ENCODE peak calls at places on chromosomes 12 and 14, in eight cellular contexts. G, R, J, F, A, P, S and N are unnamed samples.

GRCh38 chr12:39331539-39332261 is 111.2 kb downstream of the KIF21A start:
- DNase-seq in G (no peak), R (no peak), J (no peak), F (no peak), A (no peak), P (no peak), S (no peak), N (no peak)

GRCh38 chr14:91614187-91614586 is 104.1 kb upstream of the PPP4R3A start:
- DNase-seq in G (no peak), R (no peak), J (no peak), F (no peak), A (no peak), P (no peak), S (no peak), N (no peak)

GRCh38 chr12:122368361-122369073 is 54.0 kb downstream of the CLIP1 start:
- DNase-seq in G (no peak), R (no peak), J (peak; percentile 75), F (no peak), A (no peak), P (no peak), S (no peak), N (peak; percentile 27)

GRCh38 chr12:121778567-121779421 is 14.7 kb downstream of the RHOF start:
- DNase-seq in G (no peak), R (no peak), J (no peak), F (no peak), A (no peak), P (no peak), S (no peak), N (no peak)

GRCh38 chr14:100332797-100333196 is 9.7 kb downstream of the SLC25A47 start:
- DNase-seq in G (no peak), R (no peak), J (no peak), F (no peak), A (no peak), P (no peak), S (no peak), N (no peak)

GRCh38 chr14:66657780-66658179 is 149.8 kb downstream of the GPHN start:
- DNase-seq in G (no peak), R (no peak), J (no peak), F (no peak), A (no peak), P (no peak), S (no peak), N (no peak)

GRCh38 chr12:120119395-120119973 is 2.9 kb upstream of the RAB35 start:
- DNase-seq in G (no peak), R (no peak), J (no peak), F (no peak), A (no peak), P (no peak), S (no peak), N (no peak)

GRCh38 chr14:67413806-67414769 is 2.1 kb upstream of the PLEK2 start:
- DNase-seq in G (peak; percentile 28), R (peak; percentile 15), J (peak; percentile 76), F (peak; percentile 88), A (no peak), P (no peak), S (no peak), N (no peak)

GRCh38 chr12:78703820-78704525 is 160.6 kb upstream of the SYT1 start:
- DNase-seq in G (no peak), R (no peak), J (peak; percentile 95), F (peak; percentile 22), A (no peak), P (no peak), S (no peak), N (no peak)

GRCh38 chr14:25371053-25371452 is 321.1 kb upstream of the STXBP6 start:
- DNase-seq in G (no peak), R (no peak), J (no peak), F (no peak), A (no peak), P (no peak), S (no peak), N (no peak)

GRCh38 chr14:35687335-35687939 is 121.7 kb downstream of the RALGAPA1 start:
- DNase-seq in G (peak; percentile 20), R (peak; percentile 13), J (peak; percentile 29), F (peak; percentile 26), A (peak; percentile 56), P (no peak), S (no peak), N (peak; percentile 25)

GRCh38 chr12:117212563-117213190 is 22.4 kb upstream of the FBXO21 start:
- DNase-seq in G (peak; percentile 79), R (peak; percentile 61), J (peak; percentile 45), F (peak; percentile 68), A (peak; percentile 83), P (peak; percentile 67), S (no peak), N (peak; percentile 63)

GRCh38 chr12:78308701-78309100 is 478.0 kb downstream of the NAV3 start:
- DNase-seq in G (no peak), R (no peak), J (no peak), F (no peak), A (no peak), P (no peak), S (no peak), N (no peak)

GRCh38 chr14:82755476-82755875 is 1221.8 kb upstream of the SEL1L start:
- DNase-seq in G (no peak), R (no peak), J (no peak), F (no peak), A (no peak), P (no peak), S (no peak), N (no peak)

GRCh38 chr14:24080888-24081738 is 9.8 kb downstream of the CPNE6 start:
- DNase-seq in G (peak; percentile 49), R (peak; percentile 75), J (peak; percentile 8), F (no peak), A (peak; percentile 93), P (peak; percentile 64), S (peak; percentile 78), N (peak; percentile 86)

GRCh38 chr12:10771132-10771733 is 31.2 kb downstream of the TAS2R7 start:
- DNase-seq in G (no peak), R (no peak), J (peak; percentile 10), F (peak; percentile 26), A (no peak), P (no peak), S (no peak), N (no peak)

DNA sequence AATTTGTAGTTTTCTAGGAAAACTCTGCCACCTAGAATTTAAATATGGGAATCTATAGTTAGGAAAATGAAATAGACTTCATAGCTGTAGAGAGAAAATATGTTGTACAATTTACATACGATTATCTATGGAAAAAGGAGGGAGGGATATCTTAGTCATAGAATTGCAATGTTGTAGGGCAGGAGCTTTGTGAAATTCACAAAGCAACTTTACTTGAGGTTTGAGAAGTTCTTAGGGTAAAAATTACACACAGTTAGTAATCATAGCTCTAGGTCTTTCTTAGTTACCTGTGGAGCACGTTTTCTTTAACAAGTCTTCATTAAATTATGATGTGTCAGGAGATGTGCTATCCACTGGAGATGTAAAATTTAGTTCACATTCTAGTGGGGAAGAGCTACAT is 61.4 kb upstream of the DBX2 start:
- DNase-seq in G (no peak), R (no peak), J (no peak), F (no peak), A (no peak), P (no peak), S (no peak), N (no peak)
- H3K4me1 ChIP-seq in G (no peaks in the 10 kb centered on the region), R (no peaks in the 10 kb centered on the region), J (no peaks in the 10 kb centered on the region), F (no peaks in the 10 kb centered on the region), A (no peaks in the 10 kb centered on the region), P (no peaks in the 10 kb centered on the region), S (no peaks in the 10 kb centered on the region), N (no peaks in the 10 kb centered on the region)

DNA sequence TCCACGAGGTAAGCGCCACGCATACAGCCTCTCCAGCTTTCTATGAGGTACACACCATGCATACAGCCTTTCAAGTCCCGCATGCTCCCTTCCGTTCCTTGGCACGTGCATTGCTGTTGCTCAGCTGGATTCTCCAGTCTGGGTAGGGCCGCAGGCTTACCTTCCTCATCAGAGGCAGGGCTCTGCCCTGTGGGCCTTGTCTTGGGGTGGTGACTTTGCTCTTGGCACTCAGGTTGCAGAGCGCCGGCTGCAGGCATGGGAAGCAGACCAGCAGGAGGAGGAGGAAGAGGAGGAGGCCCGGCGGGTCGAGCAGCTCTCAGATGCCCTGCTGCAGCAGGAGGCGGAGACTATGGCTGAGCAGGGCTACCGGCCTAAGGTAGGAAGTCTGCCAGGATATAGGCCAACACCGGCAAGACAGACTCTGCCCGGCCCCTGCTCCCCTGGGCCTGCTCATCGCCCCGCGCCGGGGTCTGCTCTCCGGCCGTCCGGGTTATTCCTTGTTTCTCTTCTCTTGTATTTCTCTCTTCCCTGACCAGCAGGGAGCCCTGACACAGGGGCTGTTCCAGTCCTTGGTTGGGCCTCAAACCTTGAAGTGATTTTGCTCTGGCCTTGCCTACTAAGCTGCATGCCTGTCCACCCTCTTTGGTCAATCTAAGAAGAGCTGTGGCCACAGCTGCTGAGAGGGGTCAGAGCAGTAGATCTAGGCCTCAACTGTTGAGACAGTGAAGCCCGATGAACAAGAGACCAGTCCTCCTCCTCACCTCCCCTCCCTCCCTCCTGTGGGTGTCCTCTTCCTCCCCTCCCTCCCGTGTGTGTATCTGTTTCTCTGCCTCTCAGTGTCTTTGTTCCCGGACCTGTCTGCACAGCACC is 15.3 kb downstream of the TCHP start:
- DNase-seq in G (no peak), R (no peak), J (no peak), F (no peak), A (no peak), P (no peak), S (no peak), N (no peak)
- H3K36me3 ChIP-seq in G (no peaks in the 10 kb centered on the region), R (peaks cover 59% of the 10 kb centered on the region), J (peaks cover 41% of the 10 kb centered on the region), F (peaks cover 36% of the 10 kb centered on the region), A (peaks cover 77% of the 10 kb centered on the region), P (peaks cover 5% of the 10 kb centered on the region), S (peaks cover 97% of the 10 kb centered on the region), N (peaks cover 19% of the 10 kb centered on the region)

DNA sequence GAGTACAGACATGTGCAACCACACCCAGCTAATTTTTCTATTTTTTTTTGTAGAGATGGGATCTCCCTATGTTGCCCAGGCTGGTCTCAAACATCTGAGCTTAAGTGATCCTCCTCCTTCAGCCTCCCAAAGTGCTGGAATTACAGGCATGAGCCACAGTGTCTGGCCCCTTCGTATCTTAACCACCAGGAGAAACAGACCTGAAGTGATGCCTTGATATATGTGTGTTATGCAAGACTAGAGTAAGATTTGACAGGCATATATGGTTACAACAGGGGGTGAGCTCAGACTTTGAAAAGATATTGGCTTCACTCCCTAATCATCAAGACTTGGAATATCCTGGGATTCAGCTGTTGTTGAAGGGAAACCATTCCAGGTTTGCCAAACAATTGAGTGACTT is 10.7 kb upstream of the GALNT6 start:
- DNase-seq in G (no peak), R (no peak), J (no peak), F (no peak), A (no peak), P (no peak), S (no peak), N (no peak)
- TF ChIP-seq CTCF in G (no peak), R (no peak), J (no peak), F (no peak), A (no peak), P (no peak), S (no peak), N (no peak)

DNA sequence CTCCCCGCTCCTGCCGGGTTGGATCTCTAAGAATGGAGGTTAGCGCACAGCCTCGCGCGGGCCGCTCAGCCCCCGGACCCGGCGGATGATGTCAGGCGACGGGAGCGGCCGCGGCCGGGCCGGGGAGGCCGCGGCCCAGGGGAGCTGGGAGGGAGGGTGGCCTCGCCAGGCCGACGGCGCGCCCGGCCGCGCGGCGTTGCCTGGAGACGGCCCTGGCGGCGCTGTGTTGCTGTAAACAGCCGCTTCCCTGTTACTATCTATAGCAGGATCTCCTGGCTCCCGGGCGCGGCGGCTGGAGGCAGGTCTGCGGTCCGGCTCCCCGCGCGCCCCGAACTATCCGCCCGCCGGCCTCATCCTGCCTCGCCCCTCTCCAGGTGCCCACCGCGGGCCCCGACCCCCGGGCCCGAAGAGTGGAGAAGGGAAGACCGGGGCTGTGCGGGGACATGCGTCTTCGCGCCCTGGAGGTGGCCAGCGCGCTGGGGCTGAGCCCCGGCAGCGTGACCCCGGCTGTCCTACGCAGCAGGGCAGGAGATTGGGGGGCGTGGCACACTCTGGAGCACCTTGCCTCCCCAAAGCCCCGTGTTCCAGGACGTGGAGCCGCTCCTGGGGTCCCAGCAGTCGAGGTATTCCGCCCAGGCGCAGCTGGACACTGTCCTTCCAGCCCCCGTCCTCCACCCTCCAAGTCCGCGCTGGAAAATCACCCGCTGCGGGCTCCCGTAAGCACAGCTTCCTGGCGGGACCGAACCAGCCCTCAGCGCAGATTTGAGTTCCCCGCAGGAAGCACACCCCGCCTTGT is 1.4 kb upstream of the FOS start:
- DNase-seq in G (peak; percentile 93), R (peak; percentile 67), J (peak; percentile 80), F (no peak), A (peak; percentile 94), P (peak; percentile 91), S (peak; percentile 95), N (peak; percentile 91)
- H3K4me1 ChIP-seq in G (peaks cover 37% of the 10 kb centered on the region), R (peaks cover 55% of the 10 kb centered on the region), J (peaks cover 32% of the 10 kb centered on the region), F (peaks cover 10% of the 10 kb centered on the region), A (peaks cover 20% of the 10 kb centered on the region), P (peaks cover 3% of the 10 kb centered on the region), S (peaks cover 36% of the 10 kb centered on the region), N (no peaks in the 10 kb centered on the region)